ENCODE peak calls at places on chromosome 15, in five cellular contexts. K is stomach, D is mesothelial cell of epicardium, A is BE2C, U is Caco-2. M is an unnamed sample.
A peak's percentile ranks its signal among the peaks of the same experiment; 100 is the strongest.

GRCh38 chr15:78842519-78842918 is 30.2 kb upstream of the MORF4L1 start:
- DNase-seq in D (no peak), U (no peak), K (no peak), A (no peak), M (no peak)

GRCh38 chr15:68489426-68489825 is 57.5 kb upstream of the ITGA11 start:
- DNase-seq in D (no peak), K (no peak), U (no peak), A (no peak), M (no peak)

GRCh38 chr15:32649336-32649735 is 7.8 kb downstream of the SCG5 start:
- DNase-seq in K (no peak), A (no peak), U (peak; percentile 24), D (no peak), M (no peak)

GRCh38 chr15:51874751-51875644 is 45.5 kb downstream of the TMOD3 start:
- DNase-seq in K (peak; percentile 31), D (no peak), A (peak; percentile 27), U (peak; percentile 45), M (no peak)

GRCh38 chr15:88830016-88830415 is 26.8 kb downstream of the ACAN start:
- DNase-seq in D (no peak), A (no peak), K (no peak), U (no peak), M (no peak)

GRCh38 chr15:67543348-67543718 is 830 bp downstream of the MAP2K5 start:
- DNase-seq in D (no peak), U (no peak), K (no peak), A (no peak), M (no peak)

GRCh38 chr15:40010681-40011080 is 28.3 kb downstream of the SRP14 start:
- DNase-seq in A (peak; percentile 26), D (no peak), K (no peak), U (no peak), M (no peak)

GRCh38 chr15:93656041-93656440 is 567.0 kb upstream of the RGMA start:
- DNase-seq in K (no peak), A (no peak), U (no peak), D (no peak), M (no peak)

GRCh38 chr15:93017521-93017920 is 71.5 kb downstream of the RGMA start:
- DNase-seq in A (no peak), K (no peak), U (no peak), D (no peak), M (no peak)

GRCh38 chr15:85582719-85583089 is 202.3 kb downstream of the AKAP13 start:
- DNase-seq in U (no peak), D (no peak), K (peak; percentile 53), A (peak; percentile 73), M (no peak)

GRCh38 chr15:40930430-40931299 is 1.5 kb downstream of the DLL4 start:
- DNase-seq in K (no peak), U (peak; percentile 88), D (peak; percentile 74), A (peak; percentile 64), M (no peak)

GRCh38 chr15:88529021-88529630 is 17.4 kb downstream of the DET1 start:
- DNase-seq in K (no peak), D (no peak), A (no peak), U (no peak), M (no peak)

GRCh38 chr15:101105059-101105851 is 146.6 kb downstream of the CHSY1 start:
- DNase-seq in K (no peak), A (no peak), D (no peak), U (no peak), M (no peak)

GRCh38 chr15:30038667-30039523 is 43.9 kb upstream of the GOLGA8J start:
- DNase-seq in U (no peak), K (no peak), A (no peak), D (no peak), M (no peak)

GRCh38 chr15:92395557-92395956 is 1.9 kb downstream of the ST8SIA2 start:
- DNase-seq in U (no peak), A (no peak), K (no peak), D (no peak), M (no peak)

GRCh38 chr15:60038111-60038521 is 34.0 kb downstream of the FOXB1 start:
- DNase-seq in K (peak; percentile 58), U (no peak), D (no peak), A (no peak), M (no peak)

GRCh38 chr15:64865998-64866520 is 24.3 kb downstream of the PLEKHO2 start:
- DNase-seq in D (no peak), U (no peak), K (no peak), A (no peak), M (no peak)

GRCh38 chr15:93803406-93803805 is 428.0 kb upstream of the MCTP2 start:
- DNase-seq in K (no peak), D (no peak), U (no peak), A (peak; percentile 82), M (no peak)

GRCh38 chr15:85689729-85690128 is 105.0 kb downstream of the KLHL25 start:
- DNase-seq in D (no peak), K (peak; percentile 54), A (no peak), U (no peak), M (no peak)

GRCh38 chr15:60091150-60091549 is 87.0 kb downstream of the FOXB1 start:
- DNase-seq in K (peak; percentile 76), A (no peak), D (no peak), U (peak; percentile 78), M (no peak)

GRCh38 chr15:78364233-78364632 is 24.1 kb downstream of the CRABP1 start:
- DNase-seq in D (no peak), U (no peak), K (no peak), A (peak; percentile 34), M (no peak)

DNA sequence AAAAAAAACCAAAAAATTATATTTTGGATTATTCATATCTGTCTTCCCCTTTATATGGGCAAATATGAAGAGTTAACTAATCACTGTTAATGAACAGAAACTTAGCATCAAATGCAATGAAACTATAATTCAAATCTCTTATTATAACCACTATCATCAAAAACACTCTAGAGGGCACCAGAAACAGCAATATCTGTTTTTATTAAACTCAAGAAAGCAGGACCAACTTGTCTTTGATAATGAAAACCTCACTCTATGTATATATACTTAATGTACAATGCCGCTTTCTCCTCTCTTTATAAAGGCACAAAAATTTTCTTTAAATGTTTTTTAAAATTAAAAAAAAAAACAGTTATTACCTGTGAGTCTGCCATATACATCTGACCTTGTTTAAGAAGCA is 92.7 kb downstream of the UACA start:
- DNase-seq in U (no peak), D (no peak), K (no peak), A (no peak), M (no peak)
- TF ChIP-seq CTCF in U (no peak), D (no peak), K (no peak), A (peak; percentile 15), M (peak; percentile 47)

GRCh38 chr15:76903251-76903681 is 1.9 kb downstream of the SCAPER start:
- DNase-seq in D (no peak), K (no peak), U (peak; percentile 24), A (no peak), M (no peak)
- TF ChIP-seq CTCF in D (no peak), K (no peak), U (no peak), A (peak; percentile 56), M (peak; percentile 36)

DNA sequence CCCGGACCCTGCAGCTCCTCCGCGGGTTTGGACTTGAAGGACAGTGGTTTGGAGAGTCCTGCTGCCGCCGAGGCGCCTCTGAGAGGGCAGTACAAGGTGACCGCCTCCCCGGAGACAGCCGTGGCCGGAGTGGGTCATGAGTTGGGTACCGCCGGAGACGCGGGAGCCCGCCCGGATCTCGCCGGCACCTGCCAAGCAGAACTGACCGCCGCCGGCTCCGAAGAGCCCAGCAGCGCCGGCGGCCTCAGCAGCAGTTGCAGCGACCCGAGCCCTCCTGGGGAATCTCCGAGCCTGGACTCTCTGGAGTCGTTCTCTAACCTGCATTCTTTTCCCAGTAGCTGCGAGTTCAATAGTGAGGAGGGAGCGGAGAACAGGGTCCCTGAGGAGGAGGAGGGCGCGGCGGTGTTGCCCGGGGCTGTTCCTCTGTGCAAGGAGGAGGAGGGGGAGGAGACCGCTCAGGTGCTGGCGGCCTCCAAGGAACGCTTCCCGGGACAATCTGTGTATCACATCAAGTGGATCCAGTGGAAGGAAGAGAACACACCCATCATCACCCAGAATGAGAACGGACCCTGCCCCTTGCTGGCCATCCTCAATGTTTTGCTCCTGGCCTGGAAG is 626 bp downstream of the MINDY2 start:
- DNase-seq in A (peak; percentile 41), U (peak; percentile 55), K (peak; percentile 56), D (peak; percentile 74), M (no peak)
- TF ChIP-seq CTCF in A (peak; percentile 1), U (no peak), K (no peak), D (no peak), M (no peak)

GRCh38 chr15:62389887-62390792 is 225.1 kb upstream of the C2CD4B start:
- DNase-seq in D (peak; percentile 78), K (peak; percentile 71), A (peak; percentile 82), U (peak; percentile 80), M (peak; percentile 87)
- TF ChIP-seq CTCF in D (no peak), K (no peak), A (no peak), U (no peak), M (no peak)

DNA sequence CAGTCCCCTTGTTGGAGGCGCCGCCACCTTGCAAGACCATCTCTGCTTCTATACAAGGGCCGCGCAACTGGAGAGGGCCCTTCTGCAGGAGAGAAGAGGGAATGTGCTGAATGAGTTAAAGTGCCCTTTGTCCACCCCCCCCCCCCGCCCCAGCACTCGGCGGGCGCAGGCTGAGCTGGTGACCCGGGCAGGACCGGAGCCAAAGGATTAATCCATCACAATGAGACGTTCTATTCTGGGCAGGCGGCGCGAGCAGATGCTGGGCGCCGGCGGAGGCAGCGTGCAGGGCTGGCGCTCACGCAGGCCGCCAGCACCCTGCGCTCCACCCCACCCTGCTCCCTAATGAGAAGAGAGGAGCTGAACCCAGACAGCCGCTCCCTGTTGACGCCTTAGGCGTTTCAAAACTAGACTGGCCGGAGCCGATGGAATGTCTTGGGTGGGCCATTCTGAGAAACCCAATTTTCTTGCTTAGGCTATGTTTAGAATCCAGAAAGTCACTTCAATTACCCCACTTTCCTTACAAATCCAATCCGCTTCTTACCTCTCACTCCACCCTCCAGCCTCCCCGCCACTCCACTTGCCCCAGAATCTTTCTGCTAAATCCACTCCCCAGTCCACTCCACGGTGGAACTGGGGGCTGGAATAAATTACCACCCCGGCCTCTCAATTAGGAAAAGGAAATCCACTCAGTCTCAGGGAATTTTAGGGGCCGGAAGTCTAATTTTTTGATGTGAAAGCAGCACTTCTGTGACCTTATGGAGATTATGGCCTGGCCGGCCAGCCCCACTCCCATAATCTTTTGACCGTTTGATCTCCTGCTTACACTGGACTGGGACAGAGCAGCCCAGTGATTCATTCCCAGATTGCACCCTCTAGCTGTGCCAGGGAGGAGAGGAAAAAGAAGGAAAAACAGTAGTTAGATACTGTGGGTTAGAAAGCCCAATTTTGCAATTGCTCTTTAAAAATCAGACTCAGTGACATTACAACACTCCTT is 32.7 kb downstream of the GJD2 start:
- DNase-seq in D (peak; percentile 56), U (peak; percentile 36), K (no peak), A (peak; percentile 81), M (peak; percentile 89)
- TF ChIP-seq CTCF in D (no peak), U (no peak), K (no peak), A (peak; percentile 30), M (no peak)